ENCODE peak calls at places on chromosomes 13 and 19, in five cellular contexts. A is H1, S is GM12878, O is HepG2, U is K562. W is an unnamed sample.

GRCh38 chr13:78604782-78605611 is 1.6 kb upstream of the POU4F1 start:
- DNase-seq in A (peak; percentile 67), S (no peak), O (peak; percentile 50), U (peak; percentile 53), W (peak; percentile 79)

GRCh38 chr19:18869781-18870530 is 26.0 kb downstream of the CERS1 start:
- DNase-seq in A (peak; percentile 96), S (no peak), O (no peak), U (no peak), W (peak; percentile 88)

GRCh38 chr13:52195052-52195837 is 35.8 kb upstream of the NEK3 start:
- DNase-seq in A (peak; percentile 75), S (no peak), O (no peak), U (no peak), W (peak; percentile 93)

GRCh38 chr19:5026706-5027273 is 57.9 kb downstream of the KDM4B start:
- DNase-seq in A (no peak), S (no peak), O (no peak), U (no peak), W (peak; percentile 68)

GRCh38 chr19:23673132-23673531 is 13.9 kb downstream of the ZNF675 start:
- DNase-seq in A (no peak), S (no peak), O (no peak), U (no peak), W (no peak)

GRCh38 chr19:51354742-51355148 is 11.4 kb downstream of the ETFB start:
- DNase-seq in A (peak; percentile 55), S (no peak), O (peak; percentile 99), U (no peak), W (peak; percentile 81)

GRCh38 chr13:113952983-113953520 is 20.8 kb downstream of the C13orf46 start:
- DNase-seq in A (no peak), S (no peak), O (no peak), U (no peak), W (no peak)

GRCh38 chr19:51458051-51458645 is at the start of gene SIGLEC8:
- DNase-seq in A (no peak), S (no peak), O (no peak), U (no peak), W (no peak)

GRCh38 chr13:113785051-113786010 is 26.3 kb downstream of the TMEM255B start:
- DNase-seq in A (no peak), S (no peak), O (no peak), U (no peak), W (no peak)

GRCh38 chr19:3646336-3647092 is 19.9 kb upstream of the CACTIN start:
- DNase-seq in A (no peak), S (no peak), O (no peak), U (no peak), W (no peak)

GRCh38 chr19:55554749-55555152 is 9.4 kb upstream of the SBK3 start:
- DNase-seq in A (no peak), S (no peak), O (peak; percentile 68), U (peak; percentile 11), W (no peak)

GRCh38 chr19:6063576-6063961 is 46.7 kb downstream of the RFX2 start:
- DNase-seq in A (no peak), S (no peak), O (no peak), U (no peak), W (no peak)

GRCh38 chr13:26376430-26376829 is 122.5 kb downstream of the CDK8 start:
- DNase-seq in A (no peak), S (no peak), O (no peak), U (no peak), W (no peak)

GRCh38 chr19:40799558-40800338 is 757 bp downstream of the EGLN2 start:
- DNase-seq in A (peak; percentile 73), S (no peak), O (no peak), U (peak; percentile 64), W (peak; percentile 69)

GRCh38 chr13:47017476-47017875 is 120.6 kb upstream of the HTR2A start:
- DNase-seq in A (no peak), S (no peak), O (no peak), U (no peak), W (no peak)

GRCh38 chr13:80224468-80224867 is 116.5 kb downstream of the SPRY2 start:
- DNase-seq in A (no peak), S (no peak), O (no peak), U (no peak), W (no peak)

GRCh38 chr13:37094840-37095239 is 10.6 kb downstream of the CSNK1A1L start:
- DNase-seq in A (no peak), S (no peak), O (no peak), U (no peak), W (no peak)
- H3K4me1 ChIP-seq in A (no peaks in the 10 kb centered on the region), S (no peaks in the 10 kb centered on the region), O (no peaks in the 10 kb centered on the region), U (no peaks in the 10 kb centered on the region), W (no peaks in the 10 kb centered on the region)

GRCh38 chr13:100520936-100521765 is 67.4 kb downstream of the GGACT start:
- DNase-seq in A (no peak), S (no peak), O (no peak), U (no peak), W (peak; percentile 77)
- H3K4me3 ChIP-seq in A (no peak overlapping the region), S (no peak overlapping the region), O (no peak overlapping the region), U (no peak overlapping the region), W (no peak overlapping the region)

GRCh38 chr13:49512578-49512977 is 16.8 kb downstream of the PHF11 start:
- DNase-seq in A (no peak), S (no peak), O (no peak), U (no peak), W (no peak)

GRCh38 chr13:49517461-49517860 is 21.7 kb downstream of the PHF11 start:
- DNase-seq in A (no peak), S (no peak), O (peak; percentile 26), U (no peak), W (peak; percentile 36)

GRCh38 chr13:49521216-49521615 is 25.5 kb downstream of the PHF11 start:
- DNase-seq in A (no peak), S (no peak), O (no peak), U (no peak), W (no peak)

DNA sequence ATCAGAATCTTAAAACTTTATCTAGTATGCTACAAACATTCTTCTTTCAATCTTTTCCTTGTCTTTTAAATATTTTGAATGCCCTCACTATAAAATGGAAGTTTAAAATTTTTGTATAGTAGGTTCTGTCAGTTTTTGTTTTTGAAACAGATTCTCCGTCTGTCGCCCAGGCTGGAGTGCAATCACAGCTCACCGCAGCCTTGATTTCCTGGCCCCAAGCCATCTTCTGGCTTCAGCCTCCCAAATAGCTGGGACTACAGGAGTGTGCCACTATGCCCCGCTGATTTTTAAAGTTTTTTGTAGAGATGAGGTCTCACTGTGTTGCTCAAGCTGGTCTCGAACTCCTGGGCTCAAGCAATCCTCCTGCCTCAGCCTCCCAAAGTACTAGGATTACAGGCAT is 20.7 kb downstream of the PHF11 start:
- DNase-seq in A (no peak), S (no peak), O (no peak), U (no peak), W (no peak)
- TF ChIP-seq CREB1 in A (no peak), S (no peak), O (no peak), U (no peak), W (no peak)

GRCh38 chr19:16581145-16581970 is 9.1 kb upstream of the SLC35E1 start:
- DNase-seq in A (no peak), S (no peak), O (no peak), U (peak; percentile 71), W (no peak)

GRCh38 chr19:16581971-16582343 is 9.7 kb upstream of the SLC35E1 start:
- DNase-seq in A (no peak), S (no peak), O (no peak), U (no peak), W (no peak)

GRCh38 chr19:16585808-16586476 is 13.7 kb upstream of the SLC35E1 start:
- DNase-seq in A (no peak), S (peak; percentile 98), O (no peak), U (no peak), W (no peak)

GRCh38 chr19:16584825-16585801 is 12.9 kb upstream of the SLC35E1 start:
- DNase-seq in A (no peak), S (no peak), O (no peak), U (peak; percentile 42), W (peak; percentile 22)

DNA sequence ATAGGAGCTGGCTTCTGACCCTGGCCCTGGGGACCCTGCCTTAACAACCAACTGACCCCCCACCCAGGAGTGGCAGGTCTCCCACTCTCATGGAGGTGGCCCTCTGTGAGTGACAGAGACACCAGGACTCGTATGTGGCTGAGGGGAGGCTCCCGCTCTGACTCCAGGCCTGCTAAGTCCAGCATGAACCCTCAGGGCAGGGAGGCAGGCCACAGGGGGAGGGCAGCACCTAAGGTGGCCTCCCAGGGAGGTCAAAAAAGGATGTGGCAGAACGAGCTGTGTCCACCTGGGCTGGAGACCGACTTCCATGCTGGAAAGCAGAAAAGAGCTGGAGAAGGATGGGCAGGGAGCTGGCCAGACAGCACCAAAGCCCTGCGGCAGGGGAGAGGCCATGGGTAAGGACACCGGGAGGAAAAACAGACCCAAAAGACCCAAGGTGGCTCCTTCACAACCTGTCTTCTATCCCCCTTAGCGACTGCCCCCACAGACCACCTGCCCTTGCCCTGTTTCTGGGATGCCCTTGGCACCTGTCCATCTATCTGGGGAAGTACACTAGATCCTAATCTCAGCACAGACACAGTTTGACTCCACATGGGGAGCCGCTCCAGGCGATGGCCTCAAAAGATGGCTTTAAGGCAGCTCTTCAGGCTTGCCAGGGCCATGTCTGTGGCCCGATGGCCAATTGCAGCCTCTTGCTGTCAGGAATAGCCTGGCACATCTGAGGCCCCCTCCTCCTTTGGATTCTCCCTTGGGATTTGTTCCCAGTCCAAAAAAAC is 10.5 kb upstream of the SLC35E1 start:
- DNase-seq in A (no peak), S (no peak), O (no peak), U (no peak), W (no peak)
- H3K4me1 ChIP-seq in A (no peaks in the 10 kb centered on the region), S (peaks cover 48% of the 10 kb centered on the region), O (peaks cover 16% of the 10 kb centered on the region), U (peaks cover 56% of the 10 kb centered on the region), W (peaks cover 35% of the 10 kb centered on the region)

GRCh38 chr13:23608704-23609413 is 38.6 kb downstream of the TNFRSF19 start:
- DNase-seq in A (no peak), S (no peak), O (peak; percentile 32), U (no peak), W (no peak)
- H3K4me3 ChIP-seq in A (no peak overlapping the region), S (peak overlapping the region; percentile 45), O (no peak overlapping the region), U (no peak overlapping the region), W (no peak overlapping the region)

GRCh38 chr19:32924200-32924599 is 47.6 kb downstream of the CEP89 start:
- DNase-seq in A (no peak), S (no peak), O (no peak), U (no peak), W (no peak)
- TF ChIP-seq CREB1 in A (no peak), S (no peak), O (no peak), U (no peak), W (no peak)

GRCh38 chr19:42110658-42111057 is 21.6 kb downstream of the POU2F2 start:
- DNase-seq in A (no peak), S (no peak), O (no peak), U (no peak), W (no peak)
- H3K4me1 ChIP-seq in A (peaks cover 8% of the 10 kb centered on the region), S (peaks cover 44% of the 10 kb centered on the region), O (no peaks in the 10 kb centered on the region), U (no peaks in the 10 kb centered on the region), W (peaks cover 15% of the 10 kb centered on the region)

W was measured in GM23338.